ENCODE peak calls at places on chromosomes 7 and 10, in six cellular contexts. D, T, X, Q, S and V are unnamed samples. For H3K27me3 and H3K36me3, the result is how much of the 10 kb centered on the place peaks cover.

GRCh38 chr10:35898722-35899485 is 256.8 kb upstream of the FZD8 start:
- DNase-seq in Q (no peak), X (no peak), T (no peak), S (no peak), D (no peak), V (no peak)

GRCh38 chr10:114709966-114710365 is 51.9 kb upstream of the ABLIM1 start:
- DNase-seq in X (no peak), S (no peak), D (no peak), T (no peak), Q (no peak), V (peak)

GRCh38 chr10:126216221-126216701 is 172.0 kb downstream of the ADAM12 start:
- DNase-seq in X (no peak), D (no peak), T (peak), S (no peak), Q (no peak), V (no peak)

GRCh38 chr7:157576415-157576814 is 239.6 kb downstream of the DNAJB6 start:
- DNase-seq in Q (no peak), X (peak), D (peak), T (no peak), S (peak), V (no peak)

GRCh38 chr10:6145414-6145978 is 56.7 kb downstream of the RBM17 start:
- DNase-seq in D (peak), S (no peak), Q (no peak), T (peak), X (no peak), V (no peak)

GRCh38 chr10:55668326-55668922 is 692.6 kb downstream of the ZWINT start:
- DNase-seq in T (peak), X (no peak), D (no peak), S (no peak), Q (no peak), V (no peak)

GRCh38 chr7:125563964-125564529 is 634.4 kb upstream of the POT1 start:
- DNase-seq in D (no peak), S (no peak), X (no peak), Q (no peak), T (no peak), V (no peak)

GRCh38 chr7:87671-88070 is 104.7 kb upstream of the FAM20C start:
- DNase-seq in S (no peak), Q (no peak), X (no peak), T (peak), D (no peak), V (no peak)

GRCh38 chr10:70475661-70476060 is 2.9 kb upstream of the PALD1 start:
- DNase-seq in D (no peak), Q (no peak), X (no peak), S (no peak), T (no peak), V (no peak)

GRCh38 chr10:11610855-11611247 is 599 bp downstream of the USP6NL start:
- DNase-seq in S (peak), X (peak), D (peak), Q (peak), T (peak), V (peak)

GRCh38 chr7:83190659-83191389 is 28.1 kb upstream of the PCLO start:
- DNase-seq in Q (no peak), T (no peak), S (no peak), X (no peak), D (no peak), V (no peak)

GRCh38 chr7:79781716-79782115 is 328.2 kb upstream of the MAGI2 start:
- DNase-seq in S (no peak), X (no peak), T (peak), Q (no peak), D (no peak), V (peak)

GRCh38 chr10:26860026-26860541 is 674 bp downstream of the ABI1 start:
- DNase-seq in S (peak), D (peak), T (peak), Q (peak), X (peak), V (peak)

GRCh38 chr7:11261470-11261869 is 287.8 kb downstream of the PHF14 start:
- DNase-seq in T (peak), Q (no peak), D (no peak), S (no peak), X (no peak), V (no peak)

GRCh38 chr7:139583826-139584553 is 60.5 kb downstream of the CLEC2L start:
- DNase-seq in X (no peak), D (no peak), T (no peak), Q (no peak), S (no peak), V (no peak)

GRCh38 chr10:62080905-62081304 is 179.4 kb downstream of the ARID5B start:
- DNase-seq in T (no peak), S (no peak), D (no peak), X (no peak), Q (no peak), V (no peak)

GRCh38 chr7:135517060-135517459 is 7.2 kb upstream of the CNOT4 start:
- DNase-seq in X (no peak), S (no peak), D (no peak), T (no peak), Q (no peak), V (no peak)

GRCh38 chr10:132506711-132507466 is 30.7 kb upstream of the INPP5A start:
- DNase-seq in T (peak), X (no peak), D (no peak), S (peak), Q (peak), V (no peak)

GRCh38 chr7:1457059-1457948 is 2.0 kb downstream of the MICALL2 start:
- DNase-seq in S (no peak), X (no peak), Q (no peak), D (no peak), T (no peak), V (no peak)

GRCh38 chr10:105733919-105734318 is 1092.8 kb downstream of the SORCS3 start:
- DNase-seq in T (no peak), D (no peak), X (no peak), Q (no peak), S (no peak), V (no peak)

GRCh38 chr7:88599528-88599927 is 160.0 kb upstream of the ZNF804B start:
- DNase-seq in D (no peak), T (no peak), X (no peak), Q (no peak), S (no peak), V (no peak)

GRCh38 chr7:74033372-74034311 is 5.7 kb downstream of the ELN start:
- DNase-seq in T (peak), X (no peak), D (no peak), Q (peak), S (peak), V (peak)

GRCh38 chr10:100565206-100565985 is 29.7 kb downstream of the HIF1AN start:
- DNase-seq in X (no peak), Q (no peak), S (no peak), D (no peak), T (no peak), V (no peak)
- H3K27me3 ChIP-seq in X (under half), Q (half or more), S (half or more), D (half or more), T (half or more), V (under half)

DNA sequence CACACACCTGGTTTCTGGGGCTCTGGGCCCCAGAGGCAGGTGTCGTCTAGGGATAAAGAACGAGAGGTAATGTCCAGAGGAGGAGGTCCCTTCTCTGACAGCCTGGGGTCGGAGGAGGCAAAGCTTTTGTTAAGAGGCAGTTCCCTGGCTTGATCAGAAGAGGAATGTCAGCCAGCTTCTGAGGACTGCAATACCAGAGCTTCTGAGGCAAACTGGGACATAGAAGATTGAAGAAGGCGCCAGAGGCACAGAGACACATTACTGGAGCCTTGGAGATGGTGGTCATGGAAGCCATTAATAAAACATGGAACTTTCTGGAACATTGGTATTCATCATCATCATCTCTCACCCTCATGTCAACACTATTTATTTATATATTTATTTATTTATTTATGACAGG is 53.3 kb downstream of the PYROXD2 start:
- DNase-seq in D (no peak), S (no peak), Q (no peak), X (no peak), T (no peak), V (peak)
- H3K4me3 ChIP-seq in D (no peak), S (no peak), Q (peak), X (no peak), T (no peak), V (no peak)

GRCh38 chr7:159091480-159092475 is 52.9 kb downstream of the VIPR2 start:
- DNase-seq in S (no peak), X (no peak), Q (peak), T (no peak), D (peak), V (no peak)

GRCh38 chr7:159084069-159084801 is 60.4 kb downstream of the VIPR2 start:
- DNase-seq in Q (peak), S (no peak), T (no peak), X (no peak), D (peak), V (no peak)

GRCh38 chr7:159091041-159091440 is 53.6 kb downstream of the VIPR2 start:
- DNase-seq in Q (no peak), D (no peak), S (no peak), T (no peak), X (no peak), V (no peak)

GRCh38 chr7:159086301-159086925 is 58.3 kb downstream of the VIPR2 start:
- DNase-seq in Q (peak), D (peak), S (no peak), T (no peak), X (no peak), V (no peak)

GRCh38 chr7:159088016-159088865 is 56.4 kb downstream of the VIPR2 start:
- DNase-seq in Q (no peak), X (no peak), D (peak), T (no peak), S (no peak), V (no peak)
- H3K36me3 ChIP-seq in Q (under half), X (under half), D (under half), T (under half), S (under half), V (under half)

DNA sequence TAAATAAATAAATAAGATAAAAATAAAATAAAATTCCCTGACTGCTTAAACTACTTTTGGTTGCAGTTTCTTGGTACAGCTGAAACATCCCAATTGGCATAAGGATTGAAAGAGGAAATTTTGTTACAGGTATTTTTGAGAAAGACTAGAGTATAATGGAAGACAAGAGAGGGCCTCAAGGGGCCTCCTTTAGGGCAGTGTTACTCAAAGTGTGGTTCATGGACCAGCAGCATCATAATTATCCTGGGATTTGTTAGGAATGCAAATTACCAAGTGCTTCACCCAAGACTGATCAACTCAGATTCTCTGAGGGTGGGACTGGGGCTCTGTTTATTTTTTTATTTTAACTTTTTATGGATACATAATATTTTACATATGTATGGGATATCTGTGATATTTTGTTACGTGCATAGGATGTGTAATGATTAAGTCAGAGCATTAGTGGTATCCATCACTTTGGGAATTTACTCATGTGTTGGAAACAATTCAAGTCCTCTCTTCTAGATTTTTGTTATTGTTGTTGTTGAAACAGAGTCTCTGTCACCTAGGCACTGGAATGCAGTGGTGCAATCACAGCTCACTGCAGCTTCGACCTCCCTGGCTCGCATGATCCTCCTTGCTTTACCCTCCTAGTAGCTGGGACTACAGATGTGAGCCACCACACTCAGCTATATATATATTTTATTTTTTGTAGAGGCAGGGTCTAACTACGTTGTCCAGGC is 2.3 kb upstream of the KCTD7 start:
- DNase-seq in X (no peak), S (no peak), T (no peak), Q (no peak), D (no peak), V (peak)
- H3K27me3 ChIP-seq in X (under half), S (under half), T (under half), Q (under half), D (under half), V (under half)

GRCh38 chr7:70574970-70575799 is 556.8 kb upstream of the GALNT17 start:
- DNase-seq in D (no peak), X (no peak), S (no peak), Q (no peak), T (peak), V (no peak)
- H3K4me3 ChIP-seq in D (no peak), X (no peak), S (no peak), Q (no peak), T (no peak), V (no peak)

DNA sequence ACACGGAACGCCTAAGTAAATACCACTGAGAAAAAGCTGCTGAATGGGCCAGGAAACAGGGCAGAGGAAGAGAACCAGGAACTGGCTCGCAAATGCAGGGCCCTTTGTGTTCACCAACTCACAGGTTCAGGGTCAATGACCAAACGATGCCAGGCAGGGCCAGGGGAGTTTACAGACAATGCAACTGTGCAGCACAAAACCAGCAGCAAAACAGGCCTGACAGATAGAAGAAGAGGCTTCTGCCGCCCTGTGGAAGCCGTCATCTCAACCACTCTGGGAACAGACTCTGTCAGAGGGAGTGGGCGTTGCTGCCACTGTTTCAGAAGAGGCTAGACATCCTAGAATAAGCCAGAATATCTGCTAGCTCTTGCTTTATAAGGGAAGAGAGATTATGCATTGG is 117.9 kb downstream of the KMT2E start:
- DNase-seq in D (no peak), X (no peak), S (no peak), T (no peak), Q (no peak), V (no peak)
- H3K36me3 ChIP-seq in D (under half), X (under half), S (under half), T (under half), Q (under half), V (under half)

GRCh38 chr10:44959243-44960097 is at the start of gene RASSF4:
- DNase-seq in T (peak), D (peak), X (peak), S (peak), Q (peak), V (peak)

GRCh38 chr10:44961931-44962750 is 2.5 kb downstream of the RASSF4 start:
- DNase-seq in T (no peak), S (no peak), Q (no peak), D (no peak), X (no peak), V (no peak)

GRCh38 chr10:44960098-44960480 is 487 bp downstream of the RASSF4 start:
- DNase-seq in D (no peak), S (no peak), X (no peak), T (no peak), Q (no peak), V (no peak)

GRCh38 chr10:44960482-44961230 is 1.1 kb downstream of the RASSF4 start:
- DNase-seq in S (no peak), Q (peak), X (no peak), D (no peak), T (no peak), V (no peak)

DNA sequence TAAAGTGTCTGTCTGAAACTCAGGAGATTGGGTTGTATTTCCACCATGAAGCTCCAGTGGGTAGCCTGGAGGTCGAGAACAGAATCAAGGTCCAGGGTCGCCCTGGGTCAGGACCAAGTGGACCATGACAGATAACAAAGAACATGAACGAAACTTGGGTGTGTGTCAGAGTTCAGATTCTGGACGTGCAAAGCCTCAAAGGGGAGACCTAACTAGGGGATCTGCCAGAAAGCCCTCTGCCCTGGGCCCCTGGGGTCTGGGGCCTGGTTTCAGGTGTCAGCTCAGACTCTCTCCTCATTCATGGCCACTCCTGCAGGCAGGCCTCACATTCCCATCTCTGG is 1.6 kb downstream of the RASSF4 start:
- DNase-seq in T (no peak), X (no peak), S (no peak), D (no peak), Q (no peak), V (no peak)
- H3K27me3 ChIP-seq in T (under half), X (under half), S (under half), D (under half), Q (under half), V (under half)

GRCh38 chr10:72736176-72736795 is 44.3 kb downstream of the MCU start:
- DNase-seq in Q (no peak), S (no peak), X (no peak), D (no peak), T (peak), V (peak)
- H3K4me3 ChIP-seq in Q (no peak), S (no peak), X (no peak), D (no peak), T (no peak), V (no peak)